ENCODE peak calls at places on chromosomes 7 and 10, in seven cellular contexts. O, F, X, W, N, B and R are unnamed samples.

GRCh38 chr10:114087255-114087654 is 43.6 kb downstream of the ADRB1 start:
- DNase-seq in N (peak; percentile 13), F (no peak), B (no peak), X (no peak), W (no peak), O (no peak), R (no peak)

GRCh38 chr7:120806669-120807068 is 51.3 kb downstream of the TSPAN12 start:
- DNase-seq in W (no peak), F (no peak), B (no peak), X (no peak), N (no peak), O (no peak), R (no peak)

GRCh38 chr7:21352540-21353387 is 75.1 kb upstream of the SP4 start:
- DNase-seq in F (no peak), B (peak; percentile 93), W (no peak), N (no peak), X (no peak), O (no peak), R (peak; percentile 22)

GRCh38 chr7:27689045-27689877 is 26.6 kb upstream of the HIBADH start:
- DNase-seq in W (no peak), O (peak; percentile 42), N (peak; percentile 35), F (peak; percentile 30), B (no peak), X (peak; percentile 55), R (peak; percentile 19)

GRCh38 chr7:29102554-29103151 is 43.7 kb downstream of the CPVL start:
- DNase-seq in O (peak; percentile 67), X (peak; percentile 80), W (no peak), F (peak; percentile 19), B (no peak), N (peak; percentile 48), R (no peak)

GRCh38 chr7:112361154-112361553 is 89.1 kb upstream of the IFRD1 start:
- DNase-seq in F (no peak), O (no peak), N (no peak), X (no peak), B (no peak), W (no peak), R (no peak)

GRCh38 chr10:4082851-4083250 is 297.8 kb upstream of the KLF6 start:
- DNase-seq in O (no peak), W (no peak), F (no peak), X (no peak), N (no peak), B (no peak), R (no peak)

GRCh38 chr10:84539244-84539643 is 210.9 kb downstream of the CCSER2 start:
- DNase-seq in B (no peak), F (no peak), O (no peak), X (no peak), W (no peak), N (no peak), R (no peak)

GRCh38 chr10:5895804-5896203 is 5.8 kb downstream of the FBH1 start:
- DNase-seq in X (no peak), N (no peak), O (no peak), F (no peak), W (peak; percentile 39), B (peak; percentile 45), R (peak; percentile 25)

GRCh38 chr10:95246582-95247051 is 44.2 kb downstream of the PDLIM1 start:
- DNase-seq in B (no peak), X (peak; percentile 90), F (peak; percentile 59), W (no peak), N (peak; percentile 62), O (peak; percentile 68), R (no peak)

GRCh38 chr10:21505711-21506278 is 19.7 kb downstream of the SKIDA1 start:
- DNase-seq in B (no peak), W (no peak), X (no peak), O (peak; percentile 67), N (peak; percentile 91), F (no peak), R (no peak)

GRCh38 chr10:33653584-33654367 is 319.3 kb upstream of the NRP1 start:
- DNase-seq in X (no peak), F (no peak), N (no peak), W (no peak), O (no peak), B (no peak), R (no peak)

GRCh38 chr10:124292911-124293640 is 125.6 kb downstream of the OAT start:
- DNase-seq in W (no peak), B (no peak), X (no peak), O (no peak), F (no peak), N (no peak), R (no peak)

GRCh38 chr7:22934473-22935065 is 79.4 kb downstream of the HYCC1 start:
- DNase-seq in W (no peak), O (no peak), B (no peak), N (no peak), X (no peak), F (no peak), R (no peak)

GRCh38 chr10:65183236-65183635 is 1662.0 kb downstream of the REEP3 start:
- DNase-seq in W (no peak), O (no peak), X (no peak), F (no peak), B (no peak), N (no peak), R (no peak)

GRCh38 chr10:129391464-129391863 is 75.6 kb upstream of the MGMT start:
- DNase-seq in W (no peak), B (no peak), N (no peak), F (no peak), O (no peak), X (no peak), R (no peak)

GRCh38 chr10:16948335-16948734 is 131.1 kb upstream of the RSU1 start:
- DNase-seq in W (no peak), X (no peak), O (no peak), N (no peak), F (no peak), B (no peak), R (no peak)

GRCh38 chr7:111678281-111678680 is 116.0 kb upstream of the IMMP2L start:
- DNase-seq in X (no peak), N (no peak), O (no peak), B (no peak), W (no peak), F (no peak), R (no peak)

GRCh38 chr10:47028466-47028865 is 117.2 kb downstream of the PTPN20 start:
- DNase-seq in N (no peak), O (no peak), F (no peak), B (no peak), X (peak; percentile 28), W (no peak), R (no peak)

GRCh38 chr10:3068968-3069737 is 1.8 kb downstream of the PFKP start:
- DNase-seq in O (peak; percentile 87), N (no peak), W (peak; percentile 48), X (no peak), B (no peak), F (peak; percentile 68), R (peak; percentile 44)

DNA sequence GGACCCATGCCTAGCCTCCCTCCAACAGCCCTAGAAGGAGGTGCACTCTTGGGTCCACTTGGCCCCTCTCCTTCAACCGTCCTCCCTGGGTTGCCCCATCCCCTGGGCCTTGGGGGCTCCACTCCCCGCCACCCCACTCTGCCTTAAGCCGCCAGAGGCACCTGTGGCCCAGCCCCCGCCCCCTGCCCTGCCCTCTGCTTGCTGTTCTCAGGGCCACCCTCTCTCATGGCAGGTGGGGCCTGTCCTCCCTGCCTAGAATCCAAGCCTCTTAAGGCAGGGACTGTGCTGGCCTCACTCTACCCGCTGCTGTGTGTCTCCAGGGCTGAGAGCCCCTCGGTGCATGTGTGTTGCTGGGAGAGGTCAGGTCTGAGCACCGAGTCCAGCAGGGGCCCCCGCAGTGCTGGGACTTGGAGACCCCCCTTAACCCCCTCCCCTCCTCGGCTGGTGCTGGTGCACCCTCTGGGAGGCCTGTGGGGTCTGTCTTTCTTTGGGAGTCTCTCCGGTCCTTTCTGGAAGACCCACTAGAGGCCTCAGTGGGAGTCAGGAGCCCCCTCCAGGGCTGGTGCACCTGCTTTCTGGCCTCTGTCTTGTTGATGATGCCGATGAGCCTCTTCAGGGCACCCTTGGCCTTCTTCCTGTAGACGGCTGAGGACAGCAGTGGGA is 43.8 kb downstream of the CFAP46 start:
- DNase-seq in F (no peak), O (no peak), B (no peak), W (no peak), X (no peak), N (no peak), R (no peak)
- TF ChIP-seq TAF1 in F (no peak), O (no peak), B (no peak), W (no peak), X (no peak), N (no peak), R (no peak)

DNA sequence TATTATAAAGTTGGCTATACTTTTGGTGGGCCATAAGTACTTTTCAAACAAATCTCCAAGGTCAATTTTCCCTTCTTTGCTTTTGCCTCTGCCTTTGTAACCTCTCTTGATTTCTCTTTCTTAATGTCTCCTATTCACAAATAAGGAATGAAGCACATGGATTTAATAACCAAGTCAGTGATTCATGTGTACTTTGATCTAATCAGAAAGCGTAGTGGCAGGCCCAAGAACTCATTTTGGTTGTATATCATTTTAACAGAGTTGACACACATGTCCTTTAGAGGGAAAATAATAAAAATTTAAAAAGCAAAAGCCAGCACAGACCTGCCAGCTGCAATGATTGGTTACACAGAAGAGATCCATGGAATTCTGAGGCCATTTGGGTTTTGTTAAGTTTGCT is 93.7 kb downstream of the FZD1 start:
- DNase-seq in O (no peak), X (no peak), B (no peak), W (no peak), N (no peak), F (no peak), R (no peak)
- TF ChIP-seq TAF1 in O (no peak), X (no peak), B (no peak), W (no peak), N (no peak), F (no peak), R (no peak)

DNA sequence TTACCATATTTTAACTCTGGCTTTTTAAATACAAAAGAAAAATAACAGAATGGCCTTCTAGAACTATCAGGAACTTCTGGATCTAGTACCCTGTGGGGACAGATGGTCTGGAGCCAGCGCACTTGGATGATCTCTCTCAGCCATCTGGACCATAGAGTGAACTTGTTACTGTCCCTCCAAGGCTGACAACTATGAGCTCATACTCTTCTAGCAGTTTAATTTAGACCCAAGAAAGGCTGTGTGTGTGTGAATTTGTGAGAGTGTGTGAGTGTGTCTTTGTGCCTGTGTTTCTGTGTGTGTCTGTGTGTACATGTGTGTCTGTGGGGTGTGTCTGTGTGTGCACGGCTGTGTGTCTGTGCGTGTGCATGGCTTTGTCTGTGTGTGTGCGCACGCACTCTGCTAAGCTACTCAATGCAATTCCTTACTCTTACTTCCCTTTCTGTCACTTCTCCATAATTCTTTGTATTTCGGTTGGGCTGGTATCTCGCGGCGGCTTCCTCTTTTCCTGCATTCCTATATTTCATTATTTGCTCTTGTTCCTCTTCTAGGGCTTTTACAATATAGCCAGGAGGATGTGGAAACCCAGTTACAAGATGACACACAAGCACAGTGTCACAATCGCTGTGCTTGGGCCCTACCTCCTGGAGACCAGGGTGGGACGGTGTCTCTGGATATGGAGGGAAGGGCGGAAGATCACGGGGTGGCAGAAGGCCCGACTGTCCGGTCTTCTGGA is 51.9 kb downstream of the IKZF1 start:
- DNase-seq in B (no peak), N (no peak), O (no peak), X (no peak), F (peak; percentile 72), W (no peak), R (no peak)
- TF ChIP-seq TAF1 in B (no peak), N (no peak), O (no peak), X (no peak), F (no peak), W (no peak), R (no peak)

DNA sequence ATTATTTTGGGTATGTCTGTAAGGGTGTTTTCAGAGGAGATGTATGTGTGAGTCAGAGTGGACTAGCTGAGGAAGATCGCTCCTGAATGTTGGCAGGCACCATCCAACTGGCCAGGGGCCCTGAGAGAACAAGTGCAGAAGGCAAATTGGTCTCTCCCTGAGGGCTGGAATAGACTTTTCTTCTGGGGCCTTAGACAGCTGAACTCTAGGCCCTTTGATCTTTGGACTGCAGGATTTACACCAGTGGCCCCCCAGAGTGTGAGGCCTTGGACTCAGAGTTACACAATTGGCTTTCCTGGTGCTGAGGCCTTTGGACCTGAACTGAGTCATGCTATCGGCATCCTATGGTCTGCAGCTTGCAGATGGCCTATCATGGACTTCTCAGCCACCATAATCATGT is 217.2 kb downstream of the REEP3 start:
- DNase-seq in F (no peak), N (peak; percentile 91), W (no peak), B (no peak), O (no peak), X (no peak), R (no peak)
- TF ChIP-seq TAF1 in F (no peak), N (no peak), W (no peak), B (no peak), O (no peak), X (no peak), R (no peak)